ENCODE peak calls at places on chromosomes 5 and 9, in eight cellular contexts. E, W, C, L, H, T, X and F are unnamed samples.

GRCh38 chr5:110478899-110479298 is 247.6 kb downstream of the TMEM232 start:
- DNase-seq in E (no peak), W (peak; percentile 66), C (no peak), L (no peak), H (no peak), T (no peak), X (no peak), F (peak; percentile 70)

GRCh38 chr5:145506451-145506850 is 328.7 kb downstream of the PRELID2 start:
- DNase-seq in E (no peak), W (no peak), C (no peak), L (no peak), H (no peak), T (no peak), X (no peak), F (no peak)

GRCh38 chr5:142997586-142997985 is 227.4 kb downstream of the ARHGAP26 start:
- DNase-seq in E (no peak), W (no peak), C (no peak), L (no peak), H (no peak), T (no peak), X (no peak), F (no peak)

GRCh38 chr9:134341306-134341705 is 15.1 kb downstream of the RXRA start:
- DNase-seq in E (no peak), W (no peak), C (no peak), L (peak; percentile 73), H (no peak), T (peak; percentile 77), X (no peak), F (no peak)

GRCh38 chr9:13569706-13570423 is 290.4 kb upstream of the MPDZ start:
- DNase-seq in E (no peak), W (no peak), C (no peak), L (no peak), H (no peak), T (no peak), X (no peak), F (no peak)

GRCh38 chr5:178068293-178068692 is 45.0 kb upstream of the N4BP3 start:
- DNase-seq in E (no peak), W (no peak), C (peak; percentile 52), L (no peak), H (no peak), T (no peak), X (no peak), F (no peak)

GRCh38 chr9:136532799-136533774 is 12.8 kb downstream of the NOTCH1 start:
- DNase-seq in E (no peak), W (no peak), C (peak; percentile 68), L (no peak), H (no peak), T (no peak), X (no peak), F (no peak)

GRCh38 chr9:37966443-37967271 is 62.7 kb upstream of the SLC25A51 start:
- DNase-seq in E (no peak), W (no peak), C (no peak), L (no peak), H (no peak), T (peak; percentile 75), X (no peak), F (peak; percentile 72)

GRCh38 chr9:99211746-99212145 is 10.0 kb downstream of the ALG2 start:
- DNase-seq in E (no peak), W (no peak), C (no peak), L (no peak), H (no peak), T (no peak), X (no peak), F (no peak)

DNA sequence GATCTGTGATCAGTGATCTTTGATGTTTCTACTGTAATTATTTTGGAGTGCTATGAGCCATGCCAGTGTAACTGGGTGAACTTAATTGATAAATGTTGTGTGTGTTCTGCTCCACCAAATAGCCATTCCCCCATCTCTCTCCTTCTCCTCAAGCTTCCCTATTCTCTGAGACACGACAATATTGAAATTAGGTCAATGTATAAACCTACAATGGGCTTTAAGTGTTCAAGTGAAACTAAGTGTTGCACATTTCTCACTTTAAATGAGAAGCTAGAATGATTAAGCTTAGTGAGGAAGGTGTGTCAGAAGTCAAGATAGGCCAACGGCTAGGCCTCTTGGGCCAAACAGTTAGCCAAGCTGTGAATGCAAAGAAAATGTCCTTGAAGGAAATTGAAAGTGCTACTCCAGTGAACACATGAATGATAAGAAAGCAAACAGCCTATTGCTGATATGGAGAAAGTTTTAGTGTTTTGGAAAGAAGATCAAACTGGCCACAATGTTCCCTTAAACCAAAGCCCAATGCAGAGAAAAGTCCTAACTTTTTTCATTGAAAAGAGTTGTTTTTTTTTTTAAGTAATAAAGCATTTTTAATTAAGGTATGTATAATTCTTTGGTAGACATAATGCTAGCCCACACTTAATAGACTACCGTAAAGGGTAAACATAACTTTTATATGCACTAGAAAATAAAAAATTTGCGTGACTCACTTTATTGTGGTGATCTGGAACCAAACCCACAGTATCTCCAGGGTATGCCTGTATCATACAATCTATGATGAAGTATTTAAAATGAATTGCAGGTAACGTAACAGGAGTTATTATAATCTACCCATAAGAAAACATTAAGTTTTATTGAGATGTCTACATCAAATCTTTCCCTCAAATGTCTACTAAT is 42.5 kb upstream of the ALDH1A1 start:
- DNase-seq in E (no peak), W (no peak), C (no peak), L (no peak), H (no peak), T (no peak), X (no peak), F (no peak)
- H3K27me3 ChIP-seq in E (no peaks in the 10 kb centered on the region), W (peaks cover 25% of the 10 kb centered on the region), C (no peaks in the 10 kb centered on the region), L (no peaks in the 10 kb centered on the region), H (no peaks in the 10 kb centered on the region), T (no peaks in the 10 kb centered on the region), X (no peaks in the 10 kb centered on the region), F (no peaks in the 10 kb centered on the region)

GRCh38 chr9:17394868-17395488 is 183.9 kb upstream of the SH3GL2 start:
- DNase-seq in E (no peak), W (no peak), C (no peak), L (no peak), H (no peak), T (no peak), X (no peak), F (no peak)
- H3K4me3 ChIP-seq in E (no peak overlapping the region), W (no peak overlapping the region), C (no peak overlapping the region), L (no peak overlapping the region), H (no peak overlapping the region), T (no peak overlapping the region), X (no peak overlapping the region), F (no peak overlapping the region)

GRCh38 chr5:531101-531748 is 7.0 kb upstream of the SLC9A3 start:
- DNase-seq in E (no peak), W (no peak), C (no peak), L (no peak), H (no peak), T (no peak), X (no peak), F (no peak)
- H3K27me3 ChIP-seq in E (peaks cover 7% of the 10 kb centered on the region), W (peaks cover 36% of the 10 kb centered on the region), C (peaks cover 8% of the 10 kb centered on the region), L (peaks cover 100% of the 10 kb centered on the region), H (no peaks in the 10 kb centered on the region), T (peaks cover 17% of the 10 kb centered on the region), X (peaks cover 20% of the 10 kb centered on the region), F (peaks cover 77% of the 10 kb centered on the region)

DNA sequence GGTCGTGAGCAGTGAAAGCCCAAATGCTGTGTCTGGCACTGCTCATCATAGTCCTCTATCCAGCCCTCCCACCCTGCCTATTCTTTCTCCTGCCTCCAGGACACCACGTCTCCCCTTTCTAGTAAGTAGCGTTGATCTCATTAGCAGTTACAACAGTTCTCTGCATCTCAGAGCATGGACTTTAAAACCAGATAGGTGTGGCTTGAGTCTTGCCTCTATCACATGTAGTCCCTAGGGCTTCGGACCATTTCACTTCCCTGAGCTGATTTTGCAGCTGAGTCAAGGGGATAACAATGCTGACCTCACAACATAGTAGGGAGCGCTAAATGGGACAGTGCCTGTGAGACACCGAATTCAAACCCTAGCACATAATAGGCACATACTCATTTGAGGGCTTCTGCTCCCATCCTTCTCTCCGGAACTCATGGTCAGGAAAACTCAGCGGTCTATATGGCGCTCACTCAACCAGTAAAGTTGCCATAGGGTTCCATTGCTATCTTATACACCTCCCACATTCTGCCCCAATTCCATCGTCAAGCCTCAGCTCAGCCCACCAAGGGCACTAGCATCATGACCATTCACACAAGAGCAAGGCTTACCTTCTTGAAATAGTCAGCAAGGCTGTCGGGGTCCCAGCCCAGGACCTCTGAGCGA is 515 bp downstream of the LCP2 start:
- DNase-seq in E (no peak), W (no peak), C (no peak), L (no peak), H (no peak), T (no peak), X (no peak), F (no peak)
- H3K4me3 ChIP-seq in E (no peak overlapping the region), W (no peak overlapping the region), C (peak overlapping the region; percentile 87), L (peak overlapping the region; percentile 67), H (peak overlapping the region; percentile 69), T (peak overlapping the region; percentile 0), X (no peak overlapping the region), F (no peak overlapping the region)

GRCh38 chr5:1445313-1445894 is at the start of gene SLC6A3:
- DNase-seq in E (no peak), W (no peak), C (peak; percentile 73), L (peak; percentile 29), H (no peak), T (no peak), X (no peak), F (no peak)
- H3K27me3 ChIP-seq in E (peaks cover 8% of the 10 kb centered on the region), W (peaks cover 21% of the 10 kb centered on the region), C (peaks cover 10% of the 10 kb centered on the region), L (peaks cover 100% of the 10 kb centered on the region), H (peaks cover 7% of the 10 kb centered on the region), T (peaks cover 38% of the 10 kb centered on the region), X (peaks cover 30% of the 10 kb centered on the region), F (peaks cover 58% of the 10 kb centered on the region)

GRCh38 chr5:35454011-35454525 is 163.6 kb upstream of the SPEF2 start:
- DNase-seq in E (no peak), W (no peak), C (no peak), L (no peak), H (no peak), T (no peak), X (no peak), F (no peak)

GRCh38 chr5:35461530-35461929 is 156.1 kb upstream of the SPEF2 start:
- DNase-seq in E (no peak), W (no peak), C (no peak), L (no peak), H (no peak), T (no peak), X (no peak), F (no peak)

GRCh38 chr5:35458824-35459207 is 158.8 kb upstream of the SPEF2 start:
- DNase-seq in E (no peak), W (no peak), C (no peak), L (no peak), H (no peak), T (peak; percentile 24), X (no peak), F (no peak)

GRCh38 chr5:35456506-35456905 is 161.2 kb upstream of the SPEF2 start:
- DNase-seq in E (no peak), W (no peak), C (no peak), L (no peak), H (no peak), T (no peak), X (no peak), F (no peak)

GRCh38 chr5:35457912-35458823 is 159.5 kb upstream of the SPEF2 start:
- DNase-seq in E (no peak), W (no peak), C (no peak), L (no peak), H (no peak), T (no peak), X (no peak), F (no peak)
- H3K4me3 ChIP-seq in E (no peak overlapping the region), W (no peak overlapping the region), C (no peak overlapping the region), L (no peak overlapping the region), H (no peak overlapping the region), T (no peak overlapping the region), X (no peak overlapping the region), F (no peak overlapping the region)

DNA sequence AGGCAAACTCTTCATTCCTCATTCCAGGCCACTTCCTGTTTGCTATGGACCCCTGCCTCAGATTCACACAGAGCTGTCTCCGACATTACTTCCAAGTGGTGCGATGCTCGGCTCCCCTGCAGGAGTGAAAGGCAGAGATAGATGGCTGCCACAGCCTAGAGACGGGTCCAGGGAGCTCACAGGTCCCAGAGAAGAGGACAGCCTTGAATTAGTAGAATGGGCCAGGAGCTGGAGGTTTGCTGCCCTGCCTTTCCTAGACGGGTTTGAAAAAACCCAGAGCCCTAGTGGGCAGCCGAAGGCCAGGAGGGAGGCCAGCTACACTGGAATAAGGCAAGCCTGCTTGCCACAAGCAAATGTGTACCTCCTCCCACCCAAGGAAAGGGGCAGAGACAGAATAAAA is 1.8 kb downstream of the ANKRD34B start:
- DNase-seq in E (no peak), W (no peak), C (no peak), L (no peak), H (no peak), T (no peak), X (no peak), F (no peak)
- H3K27me3 ChIP-seq in E (peaks cover 14% of the 10 kb centered on the region), W (peaks cover 6% of the 10 kb centered on the region), C (peaks cover 8% of the 10 kb centered on the region), L (peaks cover 98% of the 10 kb centered on the region), H (no peaks in the 10 kb centered on the region), T (peaks cover 19% of the 10 kb centered on the region), X (peaks cover 15% of the 10 kb centered on the region), F (peaks cover 21% of the 10 kb centered on the region)